ENCODE peak calls at places on chromosome 3, in eight cellular contexts. A is brain microvascular endothelial cell, H is AG10803, T is uterus, F is BE2C, P is omental fat pad, N is RWPE1, X is endothelial cell. R is an unnamed sample.

GRCh38 chr3:178454714-178455113 is 81.5 kb upstream of the KCNMB2 start:
- DNase-seq in A (peak), H (peak), T (peak), F (no peak), P (no peak), N (no peak), X (no peak), R (peak)

GRCh38 chr3:182567666-182568065 is 225.6 kb upstream of the ATP11B start:
- DNase-seq in A (no peak), H (no peak), T (no peak), F (no peak), P (no peak), N (no peak), X (no peak), R (no peak)

GRCh38 chr3:40717471-40717870 is 192.7 kb downstream of the ZNF621 start:
- DNase-seq in A (no peak), H (no peak), T (no peak), F (no peak), P (no peak), N (no peak), X (no peak), R (no peak)

GRCh38 chr3:178140491-178140890 is 395.7 kb upstream of the KCNMB2 start:
- DNase-seq in A (no peak), H (peak), T (no peak), F (no peak), P (no peak), N (no peak), X (no peak), R (peak)

GRCh38 chr3:126472277-126473006 is 3.2 kb downstream of the ZXDC start:
- DNase-seq in A (peak), H (peak), T (peak), F (peak), P (peak), N (peak), X (no peak), R (peak)

GRCh38 chr3:20984594-20985207 is 766.3 kb downstream of the ZNF385D start:
- DNase-seq in A (no peak), H (no peak), T (no peak), F (no peak), P (no peak), N (no peak), X (no peak), R (no peak)

GRCh38 chr3:72977463-72977862 is 19.1 kb upstream of the PPP4R2 start:
- DNase-seq in A (no peak), H (no peak), T (no peak), F (no peak), P (no peak), N (no peak), X (no peak), R (no peak)

GRCh38 chr3:42802876-42803799 is 1.2 kb downstream of the HIGD1A start:
- DNase-seq in A (no peak), H (no peak), T (no peak), F (peak), P (no peak), N (peak), X (peak), R (no peak)

GRCh38 chr3:94285874-94286273 is 223.0 kb downstream of the NSUN3 start:
- DNase-seq in A (no peak), H (peak), T (no peak), F (no peak), P (no peak), N (peak), X (no peak), R (peak)

GRCh38 chr3:152362086-152362485 is 93.4 kb downstream of the MBNL1 start:
- DNase-seq in A (no peak), H (no peak), T (no peak), F (peak), P (no peak), N (no peak), X (no peak), R (no peak)

GRCh38 chr3:146505496-146505895 is 36.1 kb upstream of the PLSCR2 start:
- DNase-seq in A (no peak), H (peak), T (no peak), F (no peak), P (no peak), N (no peak), X (no peak), R (no peak)

GRCh38 chr3:171113716-171114115 is 87.2 kb upstream of the SLC2A2 start:
- DNase-seq in A (no peak), H (no peak), T (no peak), F (peak), P (no peak), N (no peak), X (peak), R (no peak)
- TF ChIP-seq CTCF in A (peak), H (no peak), T (no peak), F (peak), P (no peak), N (no peak), X (no peak), R (peak)

GRCh38 chr3:36905545-36905944 is 39.3 kb downstream of the TRANK1 start:
- DNase-seq in A (no peak), H (no peak), T (no peak), F (no peak), P (no peak), N (no peak), X (no peak), R (no peak)

GRCh38 chr3:36901588-36901987 is 43.3 kb downstream of the TRANK1 start:
- DNase-seq in A (no peak), H (no peak), T (no peak), F (no peak), P (no peak), N (no peak), X (no peak), R (no peak)

GRCh38 chr3:36903119-36903882 is 41.6 kb downstream of the TRANK1 start:
- DNase-seq in A (no peak), H (no peak), T (no peak), F (peak), P (no peak), N (no peak), X (no peak), R (no peak)

GRCh38 chr3:36906504-36907149 is 38.2 kb downstream of the TRANK1 start:
- DNase-seq in A (peak), H (peak), T (no peak), F (no peak), P (no peak), N (no peak), X (no peak), R (no peak)

GRCh38 chr3:36904641-36905040 is 40.2 kb downstream of the TRANK1 start:
- DNase-seq in A (no peak), H (peak), T (no peak), F (peak), P (no peak), N (peak), X (no peak), R (peak)
- TF ChIP-seq CTCF in A (peak), H (peak), T (peak), F (peak), P (no peak), N (no peak), X (no peak), R (peak)

DNA sequence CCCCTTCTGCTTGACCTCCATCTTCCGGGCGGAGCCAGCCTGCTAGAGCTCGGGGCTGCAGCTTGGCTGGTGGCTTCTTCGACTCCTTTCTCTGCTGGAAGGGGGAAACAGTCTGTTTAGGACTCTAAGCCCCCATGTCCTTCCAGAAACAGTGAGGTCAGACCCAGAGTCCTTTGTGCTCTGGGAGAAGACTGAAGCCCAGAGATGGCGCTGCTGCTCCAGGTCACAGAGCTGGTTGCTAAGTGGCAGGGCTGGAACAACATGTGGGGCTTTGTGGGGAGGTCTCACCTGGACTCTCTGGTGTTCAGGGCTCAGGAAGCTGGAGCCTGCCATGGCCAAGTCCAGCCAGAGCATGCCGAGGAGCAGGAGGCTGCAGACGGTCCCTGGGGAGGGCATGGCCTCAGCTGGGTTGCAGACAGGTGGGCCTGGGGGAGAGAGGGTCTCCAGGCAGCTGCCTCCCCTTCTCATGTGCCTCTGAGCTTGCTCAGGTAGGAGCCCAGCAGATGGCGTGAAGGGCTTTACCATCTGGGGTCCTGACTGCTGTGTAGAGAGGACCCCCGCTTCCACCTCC is 2.9 kb downstream of the GHRL start:
- DNase-seq in A (no peak), H (no peak), T (no peak), F (no peak), P (no peak), N (no peak), X (no peak), R (no peak)
- TF ChIP-seq CTCF in A (no peak), H (no peak), T (no peak), F (no peak), P (no peak), N (no peak), X (no peak), R (no peak)

GRCh38 chr3:71585126-71585525 is 1.6 kb upstream of the FOXP1 start:
- DNase-seq in A (no peak), H (no peak), T (no peak), F (no peak), P (no peak), N (no peak), X (no peak), R (no peak)
- TF ChIP-seq CTCF in A (no peak), H (no peak), T (no peak), F (no peak), P (no peak), N (no peak), X (no peak), R (no peak)

GRCh38 chr3:141764041-141764440 is 833 bp downstream of the GRK7 start:
- DNase-seq in A (no peak), H (no peak), T (no peak), F (no peak), P (no peak), N (no peak), X (no peak), R (no peak)
- TF ChIP-seq CTCF in A (no peak), H (no peak), T (no peak), F (no peak), P (no peak), N (no peak), X (no peak), R (no peak)

DNA sequence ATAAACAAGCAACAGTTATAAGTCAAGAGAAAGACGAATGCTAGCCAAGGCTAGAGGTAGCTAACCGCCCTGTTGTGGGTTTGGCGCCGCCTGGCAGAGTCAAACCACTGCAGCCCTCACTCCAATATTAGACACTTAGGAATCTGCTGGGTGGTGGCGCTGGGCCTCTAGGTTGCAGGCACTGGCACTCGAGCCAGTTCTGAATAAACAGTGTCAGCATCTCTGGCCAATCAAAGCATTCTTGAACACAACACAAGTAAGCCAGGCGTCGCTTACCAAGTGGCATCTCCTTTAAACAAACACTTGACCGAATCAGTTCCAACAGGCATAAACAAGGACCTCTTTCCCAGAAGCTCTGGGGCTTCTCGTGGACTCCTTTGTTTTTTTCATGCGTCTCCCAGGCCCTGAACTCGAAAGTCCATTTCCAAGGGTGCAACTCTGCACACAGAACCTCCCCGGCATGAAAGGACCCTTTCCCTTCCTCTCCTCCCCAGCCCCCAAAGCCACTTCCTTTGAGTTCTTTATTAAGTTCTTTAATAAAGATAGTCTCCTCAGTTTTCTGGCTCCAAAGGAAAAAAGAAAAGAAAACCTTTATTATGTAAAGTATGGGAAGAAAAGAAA is 82.3 kb downstream of the LRIG1 start:
- DNase-seq in A (no peak), H (peak), T (no peak), F (no peak), P (no peak), N (no peak), X (no peak), R (no peak)
- TF ChIP-seq CTCF in A (no peak), H (no peak), T (no peak), F (no peak), P (no peak), N (no peak), X (no peak), R (no peak)

R was measured in HFFc6.